ENCODE peak calls at places on chromosomes 12 and 14, in ten cellular contexts. O is thyroid gland, W is adrenal gland, M is tibial nerve, C is gastrocnemius medialis, V is lower leg skin, K is transverse colon, S is A549, B is IMR-90, U is K562. H is an unnamed sample.

GRCh38 chr12:70154087-70154486 is 89.1 kb upstream of the CNOT2 start:
- DNase-seq in M (no peak), O (no peak), U (no peak), V (no peak), S (no peak), B (no peak), K (no peak), C (no peak), W (no peak), H (no peak)

GRCh38 chr14:52235866-52236510 is 31.5 kb upstream of the PTGDR start:
- DNase-seq in C (no peak), V (no peak), U (no peak), W (no peak), K (no peak), S (no peak), O (no peak), B (no peak), M (no peak), H (no peak)

GRCh38 chr12:123150804-123151678 is at the start of gene PITPNM2:
- DNase-seq in C (peak), B (peak), V (peak), U (peak), M (no peak), W (peak), S (peak), O (peak), K (peak), H (no peak)

GRCh38 chr12:116533343-116534248 is 25.6 kb upstream of the MAP1LC3B2 start:
- DNase-seq in C (peak), W (peak), K (peak), V (peak), O (peak), M (peak), B (peak), U (peak), S (peak), H (no peak)

GRCh38 chr12:60539592-60539991 is 943.8 kb downstream of the SLC16A7 start:
- DNase-seq in K (no peak), O (no peak), C (no peak), U (no peak), V (no peak), B (no peak), W (peak), S (no peak), M (no peak), H (no peak)

GRCh38 chr12:25716842-25717241 is 163.8 kb upstream of the LMNTD1 start:
- DNase-seq in U (no peak), M (no peak), V (no peak), C (no peak), O (no peak), W (no peak), B (no peak), K (no peak), S (no peak), H (no peak)

GRCh38 chr12:56220611-56221232 is 1.0 kb downstream of the RNF41 start:
- DNase-seq in M (no peak), K (no peak), S (no peak), B (peak), W (peak), C (no peak), U (peak), V (no peak), O (peak), H (no peak)

GRCh38 chr12:19190292-19191031 is 60.9 kb downstream of the PLEKHA5 start:
- DNase-seq in K (no peak), S (no peak), U (no peak), C (no peak), B (peak), V (no peak), W (no peak), M (no peak), O (no peak), H (no peak)

GRCh38 chr14:39988939-39989338 is 556.7 kb upstream of the FBXO33 start:
- DNase-seq in M (no peak), W (no peak), B (no peak), C (no peak), U (peak), S (peak), V (no peak), O (no peak), K (no peak), H (no peak)

GRCh38 chr12:78249578-78249977 is 418.9 kb downstream of the NAV3 start:
- DNase-seq in K (no peak), C (no peak), W (no peak), V (no peak), S (no peak), O (no peak), B (no peak), M (no peak), U (no peak), H (no peak)

GRCh38 chr12:132181570-132182200 is 37.4 kb downstream of the NOC4L start:
- DNase-seq in B (no peak), W (no peak), M (no peak), C (no peak), O (no peak), V (no peak), K (no peak), S (no peak), U (no peak), H (no peak)

GRCh38 chr12:15216036-15216889 is 5.0 kb downstream of the RERG start:
- DNase-seq in B (no peak), O (no peak), K (no peak), C (no peak), S (peak), U (no peak), V (no peak), M (no peak), W (no peak), H (no peak)

GRCh38 chr14:51020024-51020710 is 74.7 kb downstream of the TRIM9 start:
- DNase-seq in M (no peak), O (no peak), V (no peak), S (no peak), B (no peak), W (no peak), K (no peak), C (no peak), U (no peak), H (no peak)

GRCh38 chr14:37652042-37652441 is 56.6 kb downstream of the TTC6 start:
- DNase-seq in O (no peak), S (no peak), W (no peak), C (no peak), B (no peak), V (no peak), U (no peak), M (no peak), K (no peak), H (no peak)

DNA sequence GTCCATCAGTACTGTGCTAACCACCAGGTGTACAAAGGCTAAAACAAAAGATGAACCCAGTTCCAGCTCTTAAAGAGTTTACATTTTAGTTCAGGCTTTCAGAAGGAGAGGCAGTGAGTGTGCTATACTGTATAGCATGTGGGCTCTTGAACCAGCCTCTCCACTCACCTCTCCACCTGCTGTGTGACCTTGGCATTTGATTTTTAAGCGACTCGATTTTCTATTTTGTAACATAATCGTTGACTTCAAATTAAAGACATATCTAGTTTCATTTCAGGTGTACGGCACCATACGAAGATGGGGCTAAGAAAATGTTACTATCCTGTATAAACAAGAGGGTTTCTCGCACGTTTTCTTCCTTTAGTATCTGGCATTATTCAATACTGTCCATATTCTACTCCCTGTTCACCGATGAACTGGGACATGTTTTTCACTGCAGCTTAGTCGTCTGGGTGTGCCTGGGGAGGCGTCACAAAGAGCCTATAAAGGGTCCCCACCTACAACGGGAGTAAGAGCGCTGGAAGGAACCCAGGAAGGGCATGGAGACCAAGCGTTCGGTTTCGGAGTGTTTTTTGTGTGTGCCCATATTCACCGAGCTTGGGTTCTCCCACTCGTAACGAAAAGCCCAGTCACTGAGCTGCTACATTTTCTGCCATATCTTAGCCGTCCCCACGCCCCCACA is 752 bp upstream of the USP15 start:
- DNase-seq in B (no peak), K (peak), C (no peak), M (no peak), V (no peak), O (no peak), S (peak), U (no peak), W (no peak), H (no peak)
- TF ChIP-seq POLR2A in B (no peak), K (no peak), C (no peak), M (no peak), V (no peak), O (no peak), S (no peak), U (no peak), W (no peak), H (peak)

GRCh38 chr12:124998705-124999104 is 5.3 kb downstream of the BRI3BP start:
- DNase-seq in K (no peak), V (no peak), B (no peak), U (no peak), M (no peak), S (no peak), O (no peak), W (no peak), C (no peak), H (no peak)

GRCh38 chr12:124993568-124994434 is at the start of gene BRI3BP:
- DNase-seq in S (peak), W (no peak), C (no peak), K (peak), O (peak), V (no peak), B (peak), U (peak), M (peak), H (no peak)

GRCh38 chr12:124992874-124993567 is 424 bp upstream of the BRI3BP start:
- DNase-seq in C (no peak), V (no peak), W (no peak), K (peak), U (peak), B (peak), O (peak), M (no peak), S (peak), H (no peak)

GRCh38 chr12:124995200-124995961 is 1.9 kb downstream of the BRI3BP start:
- DNase-seq in B (no peak), U (peak), C (no peak), W (no peak), O (no peak), K (peak), V (no peak), M (no peak), S (no peak), H (no peak)

GRCh38 chr12:124994435-124994975 is 1.1 kb downstream of the BRI3BP start:
- DNase-seq in S (peak), K (peak), V (no peak), U (peak), M (no peak), O (no peak), B (no peak), C (no peak), W (no peak), H (no peak)
- TF ChIP-seq POLR2A in S (no peak), K (no peak), V (no peak), U (no peak), M (no peak), O (no peak), B (no peak), C (no peak), W (no peak), H (no peak)

GRCh38 chr12:120964298-120964697 is 14.0 kb upstream of the HNF1A start:
- DNase-seq in V (no peak), K (no peak), B (no peak), S (no peak), M (no peak), U (no peak), C (no peak), O (no peak), W (no peak), H (no peak)
- TF ChIP-seq POLR2A in V (no peak), K (no peak), B (no peak), S (no peak), M (no peak), U (no peak), C (no peak), O (no peak), W (no peak), H (no peak)

GRCh38 chr14:64960762-64961276 is 11.3 kb downstream of the RAB15 start:
- DNase-seq in U (peak), W (no peak), C (peak), V (no peak), S (no peak), M (no peak), O (peak), B (no peak), K (no peak), H (no peak)
- TF ChIP-seq POLR2A in U (no peak), W (no peak), C (no peak), V (no peak), S (no peak), M (no peak), O (no peak), B (no peak), K (no peak), H (no peak)

GRCh38 chr14:88002421-88002820 is 2.5 kb upstream of the GPR65 start:
- DNase-seq in U (no peak), K (no peak), C (no peak), S (no peak), B (no peak), M (no peak), V (no peak), O (no peak), W (no peak), H (no peak)
- TF ChIP-seq POLR2A in U (no peak), K (no peak), C (no peak), S (no peak), B (no peak), M (no peak), V (no peak), O (no peak), W (no peak), H (no peak)

GRCh38 chr14:99360774-99361595 is 89.0 kb upstream of the BCL11B start:
- DNase-seq in U (peak), S (peak), W (no peak), O (no peak), M (no peak), B (no peak), V (no peak), K (no peak), C (no peak), H (no peak)
- TF ChIP-seq POLR2A in U (peak), S (no peak), W (no peak), O (no peak), M (no peak), B (no peak), V (no peak), K (no peak), C (no peak), H (no peak)